ENCODE peak calls at places on chromosomes 16 and 17, in nine cellular contexts. One of them, this sample, is unnamed.

GRCh38 chr17:15247891-15248529 is 17.1 kb downstream of the PMP22 start:
- DNase-seq in fibroblast of the aortic adventitia: no peak
- DNase-seq in neural progenitor cell: peak; percentile 39
- DNase-seq in naive thymus-derived CD4-positive, alpha-beta T cell: no peak
- DNase-seq in esophagus squamous epithelium: no peak
- DNase-seq in cardiac fibroblast: no peak
- DNase-seq in HFF-Myc: no peak
- DNase-seq in Caco-2: no peak
- DNase-seq in tibial nerve: no peak
- DNase-seq in this sample: no peak

GRCh38 chr17:73976676-73977521 is 226.6 kb upstream of the RPL38 start:
- DNase-seq in esophagus squamous epithelium: no peak
- DNase-seq in fibroblast of the aortic adventitia: peak; percentile 4
- DNase-seq in Caco-2: no peak
- DNase-seq in neural progenitor cell: no peak
- DNase-seq in HFF-Myc: no peak
- DNase-seq in tibial nerve: no peak
- DNase-seq in naive thymus-derived CD4-positive, alpha-beta T cell: no peak
- DNase-seq in cardiac fibroblast: no peak
- DNase-seq in this sample: no peak

GRCh38 chr17:5210853-5211252 is 19.2 kb upstream of the ZNF594 start:
- DNase-seq in cardiac fibroblast: no peak
- DNase-seq in fibroblast of the aortic adventitia: no peak
- DNase-seq in naive thymus-derived CD4-positive, alpha-beta T cell: no peak
- DNase-seq in neural progenitor cell: no peak
- DNase-seq in tibial nerve: no peak
- DNase-seq in Caco-2: no peak
- DNase-seq in HFF-Myc: no peak
- DNase-seq in esophagus squamous epithelium: no peak
- DNase-seq in this sample: no peak

GRCh38 chr16:34802396-34802795 is 1343.0 kb downstream of the TP53TG3F start:
- DNase-seq in cardiac fibroblast: no peak
- DNase-seq in naive thymus-derived CD4-positive, alpha-beta T cell: no peak
- DNase-seq in Caco-2: no peak
- DNase-seq in esophagus squamous epithelium: no peak
- DNase-seq in HFF-Myc: no peak
- DNase-seq in fibroblast of the aortic adventitia: no peak
- DNase-seq in neural progenitor cell: no peak
- DNase-seq in tibial nerve: no peak
- DNase-seq in this sample: no peak

GRCh38 chr16:80433617-80434016 is 107.2 kb upstream of the DYNLRB2 start:
- DNase-seq in Caco-2: no peak
- DNase-seq in cardiac fibroblast: peak; percentile 6
- DNase-seq in tibial nerve: no peak
- DNase-seq in neural progenitor cell: no peak
- DNase-seq in HFF-Myc: no peak
- DNase-seq in esophagus squamous epithelium: no peak
- DNase-seq in naive thymus-derived CD4-positive, alpha-beta T cell: no peak
- DNase-seq in fibroblast of the aortic adventitia: no peak
- DNase-seq in this sample: no peak

GRCh38 chr17:17928422-17929386 is 43.5 kb downstream of the TOM1L2 start:
- DNase-seq in neural progenitor cell: no peak
- DNase-seq in fibroblast of the aortic adventitia: peak; percentile 69
- DNase-seq in HFF-Myc: no peak
- DNase-seq in cardiac fibroblast: peak; percentile 56
- DNase-seq in naive thymus-derived CD4-positive, alpha-beta T cell: no peak
- DNase-seq in Caco-2: no peak
- DNase-seq in esophagus squamous epithelium: no peak
- DNase-seq in tibial nerve: no peak
- DNase-seq in this sample: no peak

GRCh38 chr16:83138976-83139690 is 512.4 kb downstream of the CDH13 start:
- DNase-seq in cardiac fibroblast: no peak
- DNase-seq in neural progenitor cell: no peak
- DNase-seq in naive thymus-derived CD4-positive, alpha-beta T cell: no peak
- DNase-seq in esophagus squamous epithelium: no peak
- DNase-seq in fibroblast of the aortic adventitia: peak; percentile 42
- DNase-seq in HFF-Myc: no peak
- DNase-seq in Caco-2: no peak
- DNase-seq in tibial nerve: no peak
- DNase-seq in this sample: no peak

GRCh38 chr17:40075216-40076100 is 12.7 kb downstream of the THRA start:
- DNase-seq in cardiac fibroblast: peak; percentile 77
- DNase-seq in tibial nerve: peak; percentile 91
- DNase-seq in neural progenitor cell: peak; percentile 86
- DNase-seq in naive thymus-derived CD4-positive, alpha-beta T cell: peak; percentile 56
- DNase-seq in esophagus squamous epithelium: no peak
- DNase-seq in HFF-Myc: no peak
- DNase-seq in Caco-2: peak; percentile 81
- DNase-seq in fibroblast of the aortic adventitia: peak; percentile 72
- DNase-seq in this sample: no peak

GRCh38 chr16:50059669-50060068 is 6.1 kb upstream of the HEATR3 start:
- DNase-seq in tibial nerve: no peak
- DNase-seq in fibroblast of the aortic adventitia: no peak
- DNase-seq in cardiac fibroblast: no peak
- DNase-seq in Caco-2: no peak
- DNase-seq in naive thymus-derived CD4-positive, alpha-beta T cell: no peak
- DNase-seq in neural progenitor cell: no peak
- DNase-seq in HFF-Myc: no peak
- DNase-seq in esophagus squamous epithelium: no peak
- DNase-seq in this sample: no peak

GRCh38 chr16:48217708-48218107 is 26.4 kb upstream of the LONP2 start:
- DNase-seq in fibroblast of the aortic adventitia: no peak
- DNase-seq in esophagus squamous epithelium: no peak
- DNase-seq in tibial nerve: no peak
- DNase-seq in neural progenitor cell: no peak
- DNase-seq in Caco-2: no peak
- DNase-seq in HFF-Myc: no peak
- DNase-seq in cardiac fibroblast: no peak
- DNase-seq in naive thymus-derived CD4-positive, alpha-beta T cell: no peak
- DNase-seq in this sample: no peak

GRCh38 chr16:10878328-10878643 is 1.3 kb downstream of the CIITA start:
- DNase-seq in Caco-2: no peak
- DNase-seq in HFF-Myc: no peak
- DNase-seq in cardiac fibroblast: no peak
- DNase-seq in neural progenitor cell: no peak
- DNase-seq in tibial nerve: no peak
- DNase-seq in naive thymus-derived CD4-positive, alpha-beta T cell: no peak
- DNase-seq in esophagus squamous epithelium: no peak
- DNase-seq in fibroblast of the aortic adventitia: no peak
- DNase-seq in this sample: no peak

GRCh38 chr16:21952040-21952792 is 945 bp upstream of the UQCRC2 start:
- DNase-seq in esophagus squamous epithelium: no peak
- DNase-seq in neural progenitor cell: peak; percentile 85
- DNase-seq in tibial nerve: peak; percentile 62
- DNase-seq in HFF-Myc: peak; percentile 26
- DNase-seq in fibroblast of the aortic adventitia: peak; percentile 72
- DNase-seq in Caco-2: peak; percentile 68
- DNase-seq in cardiac fibroblast: peak; percentile 70
- DNase-seq in naive thymus-derived CD4-positive, alpha-beta T cell: peak; percentile 35
- DNase-seq in this sample: no peak

DNA sequence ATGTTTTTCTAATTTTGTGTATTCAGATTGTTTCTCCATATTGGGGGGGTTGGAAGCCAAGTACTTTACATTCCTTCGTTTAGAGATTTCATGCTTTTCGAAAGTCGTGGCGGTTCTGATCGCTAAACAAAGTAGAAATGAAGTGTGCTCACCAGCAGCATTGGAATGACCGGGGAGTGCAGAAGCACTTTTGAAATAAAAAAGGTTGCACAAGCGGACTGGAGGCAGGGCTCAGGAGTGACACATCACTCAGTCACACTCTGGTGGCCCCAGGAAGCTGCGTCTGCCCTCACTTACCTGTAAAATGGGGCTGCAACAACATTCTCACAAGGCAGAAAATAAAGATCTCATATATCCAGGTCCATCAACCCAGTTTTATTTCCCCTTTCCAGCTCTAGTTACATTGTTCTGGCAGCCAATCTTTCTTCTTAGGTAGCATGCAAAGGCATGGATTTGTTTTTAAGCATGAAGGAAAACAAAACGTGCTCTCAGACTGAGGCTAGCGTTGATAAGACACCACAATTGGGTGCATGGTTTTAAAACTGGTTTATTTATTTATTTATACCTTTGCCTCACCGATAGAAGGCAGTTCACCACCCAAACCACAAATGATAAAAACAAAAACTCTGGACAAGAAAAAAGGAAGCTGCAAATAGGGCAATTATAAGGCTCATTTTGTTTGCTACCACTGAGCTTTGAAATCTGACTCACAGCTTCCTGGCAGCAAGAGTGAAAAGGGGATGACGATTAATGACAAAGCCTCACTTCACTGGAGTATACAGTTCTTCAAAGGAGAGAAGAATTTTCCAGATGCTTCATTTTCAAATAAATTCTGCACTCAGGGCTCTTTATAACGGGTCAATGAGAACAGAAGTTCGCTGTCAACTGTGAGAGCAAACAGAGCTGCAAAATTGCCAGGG is 278.6 kb upstream of the IRX5 start:
- DNase-seq in esophagus squamous epithelium: no peak
- DNase-seq in neural progenitor cell: peak; percentile 50
- DNase-seq in fibroblast of the aortic adventitia: no peak
- DNase-seq in tibial nerve: no peak
- DNase-seq in Caco-2: no peak
- DNase-seq in cardiac fibroblast: peak; percentile 41
- DNase-seq in naive thymus-derived CD4-positive, alpha-beta T cell: no peak
- DNase-seq in HFF-Myc: no peak
- DNase-seq in this sample: no peak
- H3K4me3 ChIP-seq in esophagus squamous epithelium: no peak overlapping the region
- H3K4me3 ChIP-seq in neural progenitor cell: peak overlapping the region; percentile 41
- H3K4me3 ChIP-seq in fibroblast of the aortic adventitia: no peak overlapping the region
- H3K4me3 ChIP-seq in tibial nerve: no peak overlapping the region
- H3K4me3 ChIP-seq in Caco-2: no peak overlapping the region
- H3K4me3 ChIP-seq in cardiac fibroblast: no peak overlapping the region
- H3K4me3 ChIP-seq in naive thymus-derived CD4-positive, alpha-beta T cell: no peak overlapping the region
- H3K4me3 ChIP-seq in HFF-Myc: no peak overlapping the region
- H3K4me3 ChIP-seq in this sample: no peak overlapping the region

GRCh38 chr17:66507982-66508760 is 205.8 kb downstream of the PRKCA start:
- DNase-seq in cardiac fibroblast: no peak
- DNase-seq in HFF-Myc: no peak
- DNase-seq in tibial nerve: no peak
- DNase-seq in naive thymus-derived CD4-positive, alpha-beta T cell: no peak
- DNase-seq in Caco-2: no peak
- DNase-seq in fibroblast of the aortic adventitia: peak; percentile 49
- DNase-seq in esophagus squamous epithelium: no peak
- DNase-seq in neural progenitor cell: no peak
- DNase-seq in this sample: no peak

GRCh38 chr17:66508896-66509843 is 206.8 kb downstream of the PRKCA start:
- DNase-seq in naive thymus-derived CD4-positive, alpha-beta T cell: no peak
- DNase-seq in Caco-2: no peak
- DNase-seq in tibial nerve: no peak
- DNase-seq in HFF-Myc: no peak
- DNase-seq in esophagus squamous epithelium: no peak
- DNase-seq in cardiac fibroblast: peak; percentile 94
- DNase-seq in fibroblast of the aortic adventitia: peak; percentile 96
- DNase-seq in neural progenitor cell: no peak
- DNase-seq in this sample: peak; percentile 73

GRCh38 chr17:66509913-66510312 is 207.5 kb downstream of the PRKCA start:
- DNase-seq in neural progenitor cell: no peak
- DNase-seq in HFF-Myc: no peak
- DNase-seq in fibroblast of the aortic adventitia: no peak
- DNase-seq in Caco-2: no peak
- DNase-seq in cardiac fibroblast: no peak
- DNase-seq in naive thymus-derived CD4-positive, alpha-beta T cell: no peak
- DNase-seq in tibial nerve: no peak
- DNase-seq in esophagus squamous epithelium: no peak
- DNase-seq in this sample: no peak

GRCh38 chr17:66514227-66514806 is 211.9 kb downstream of the PRKCA start:
- DNase-seq in naive thymus-derived CD4-positive, alpha-beta T cell: no peak
- DNase-seq in neural progenitor cell: no peak
- DNase-seq in tibial nerve: no peak
- DNase-seq in fibroblast of the aortic adventitia: peak; percentile 26
- DNase-seq in cardiac fibroblast: peak; percentile 75
- DNase-seq in Caco-2: no peak
- DNase-seq in HFF-Myc: no peak
- DNase-seq in esophagus squamous epithelium: no peak
- DNase-seq in this sample: no peak

GRCh38 chr17:66511125-66511524 is 208.7 kb downstream of the PRKCA start:
- DNase-seq in tibial nerve: no peak
- DNase-seq in HFF-Myc: no peak
- DNase-seq in neural progenitor cell: no peak
- DNase-seq in cardiac fibroblast: no peak
- DNase-seq in Caco-2: no peak
- DNase-seq in naive thymus-derived CD4-positive, alpha-beta T cell: no peak
- DNase-seq in fibroblast of the aortic adventitia: no peak
- DNase-seq in esophagus squamous epithelium: no peak
- DNase-seq in this sample: no peak
- H3K4me3 ChIP-seq in tibial nerve: no peak overlapping the region
- H3K4me3 ChIP-seq in HFF-Myc: no peak overlapping the region
- H3K4me3 ChIP-seq in neural progenitor cell: no peak overlapping the region
- H3K4me3 ChIP-seq in cardiac fibroblast: no peak overlapping the region
- H3K4me3 ChIP-seq in Caco-2: no peak overlapping the region
- H3K4me3 ChIP-seq in naive thymus-derived CD4-positive, alpha-beta T cell: no peak overlapping the region
- H3K4me3 ChIP-seq in fibroblast of the aortic adventitia: no peak overlapping the region
- H3K4me3 ChIP-seq in esophagus squamous epithelium: no peak overlapping the region
- H3K4me3 ChIP-seq in this sample: no peak overlapping the region

DNA sequence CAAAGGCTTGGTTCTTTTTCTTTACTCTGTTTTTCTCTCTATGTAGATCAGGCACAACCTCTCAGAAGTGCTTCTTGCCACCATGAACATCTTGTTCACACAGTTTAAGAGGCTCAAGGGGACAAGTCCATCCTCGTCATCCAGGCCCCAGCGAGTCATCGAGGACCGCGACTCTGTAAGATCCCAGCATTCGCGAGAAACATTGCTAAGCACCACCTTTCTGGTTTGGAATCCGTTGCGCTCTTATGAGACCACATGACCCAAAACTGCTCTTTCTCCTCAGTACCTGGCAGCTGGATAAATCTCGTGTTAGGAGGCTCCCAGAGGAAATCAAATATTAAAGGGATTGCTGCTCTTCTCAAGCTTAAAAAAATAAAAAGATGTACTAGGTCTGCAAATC is 23.3 kb upstream of the SLC12A3 start:
- DNase-seq in cardiac fibroblast: no peak
- DNase-seq in fibroblast of the aortic adventitia: no peak
- DNase-seq in naive thymus-derived CD4-positive, alpha-beta T cell: no peak
- DNase-seq in Caco-2: no peak
- DNase-seq in esophagus squamous epithelium: no peak
- DNase-seq in HFF-Myc: no peak
- DNase-seq in neural progenitor cell: no peak
- DNase-seq in tibial nerve: no peak
- DNase-seq in this sample: no peak
- H3K4me3 ChIP-seq in cardiac fibroblast: no peak overlapping the region
- H3K4me3 ChIP-seq in fibroblast of the aortic adventitia: no peak overlapping the region
- H3K4me3 ChIP-seq in naive thymus-derived CD4-positive, alpha-beta T cell: no peak overlapping the region
- H3K4me3 ChIP-seq in Caco-2: no peak overlapping the region
- H3K4me3 ChIP-seq in esophagus squamous epithelium: no peak overlapping the region
- H3K4me3 ChIP-seq in HFF-Myc: no peak overlapping the region
- H3K4me3 ChIP-seq in neural progenitor cell: no peak overlapping the region
- H3K4me3 ChIP-seq in tibial nerve: no peak overlapping the region
- H3K4me3 ChIP-seq in this sample: no peak overlapping the region

DNA sequence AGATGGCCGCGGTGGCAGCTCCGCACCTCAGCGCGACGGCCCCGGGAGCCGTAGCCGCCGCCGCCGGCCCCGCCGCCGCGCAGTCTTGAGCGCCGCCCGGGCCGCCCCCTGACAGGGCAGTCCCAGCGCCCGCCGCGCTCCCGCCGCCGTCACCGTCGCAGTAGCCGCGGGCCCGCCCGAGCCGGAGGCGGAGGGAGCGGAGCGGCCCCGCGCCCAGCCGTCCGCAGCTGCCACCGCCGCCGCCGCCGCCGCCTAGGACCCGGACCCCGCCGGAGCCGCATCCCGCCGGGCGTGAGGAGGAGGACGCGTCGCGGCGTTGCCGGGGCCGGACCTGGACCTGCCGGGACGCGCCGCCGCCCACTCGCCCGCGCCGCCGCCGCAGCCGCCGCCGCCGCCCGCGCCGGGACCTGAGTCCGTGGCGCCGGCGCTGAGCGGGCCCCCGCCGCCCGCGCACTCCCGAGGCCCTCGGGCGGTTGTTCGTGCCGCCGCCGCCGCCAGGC is 263 bp downstream of the TNRC6C start:
- DNase-seq in tibial nerve: no peak
- DNase-seq in Caco-2: no peak
- DNase-seq in esophagus squamous epithelium: no peak
- DNase-seq in HFF-Myc: no peak
- DNase-seq in cardiac fibroblast: no peak
- DNase-seq in neural progenitor cell: no peak
- DNase-seq in fibroblast of the aortic adventitia: no peak
- DNase-seq in naive thymus-derived CD4-positive, alpha-beta T cell: no peak
- DNase-seq in this sample: no peak
- H3K4me3 ChIP-seq in tibial nerve: peak overlapping the region; percentile 73
- H3K4me3 ChIP-seq in Caco-2: peak overlapping the region; percentile 61
- H3K4me3 ChIP-seq in esophagus squamous epithelium: peak overlapping the region; percentile 79
- H3K4me3 ChIP-seq in HFF-Myc: peak overlapping the region; percentile 69
- H3K4me3 ChIP-seq in cardiac fibroblast: peak overlapping the region; percentile 66
- H3K4me3 ChIP-seq in neural progenitor cell: peak overlapping the region; percentile 93
- H3K4me3 ChIP-seq in fibroblast of the aortic adventitia: peak overlapping the region; percentile 80
- H3K4me3 ChIP-seq in naive thymus-derived CD4-positive, alpha-beta T cell: no peak overlapping the region
- H3K4me3 ChIP-seq in this sample: peak overlapping the region; percentile 76

This sample was measured in AG04449.